ENCODE peak calls at places on chromosomes 11 and 22, in five cellular contexts. P is adrenal gland, D is psoas muscle, N is A549, W is aorta. C is an unnamed sample.

GRCh38 chr22:26443901-26444300 is 14.8 kb downstream of the ASPHD2 start:
- DNase-seq in N (no peak), P (no peak), D (no peak), W (no peak), C (no peak)

GRCh38 chr22:40334060-40334459 is 12.2 kb upstream of the ADSL start:
- DNase-seq in N (no peak), W (no peak), D (no peak), P (no peak), C (no peak)

GRCh38 chr11:88338223-88338661 is 706 bp upstream of the CTSC start:
- DNase-seq in W (peak; percentile 79), P (peak; percentile 60), D (peak; percentile 26), N (peak; percentile 57), C (no peak)

GRCh38 chr11:36818410-36818809 is 220.4 kb upstream of the RAG2 start:
- DNase-seq in P (no peak), N (peak; percentile 37), D (no peak), W (no peak), C (no peak)

GRCh38 chr11:23236846-23237550 is 376.7 kb upstream of the CCDC179 start:
- DNase-seq in D (no peak), P (no peak), N (no peak), W (no peak), C (no peak)

GRCh38 chr11:68966894-68967780 is 13.6 kb downstream of the MRGPRD start:
- DNase-seq in W (no peak), N (no peak), D (no peak), P (no peak), C (no peak)

GRCh38 chr11:56817661-56818060 is 69.2 kb upstream of the OR9G4 start:
- DNase-seq in D (no peak), P (no peak), W (no peak), N (no peak), C (no peak)

GRCh38 chr11:66183581-66184048 is 84.8 kb upstream of the RAB1B start:
- DNase-seq in D (no peak), N (peak; percentile 62), P (no peak), W (no peak), C (no peak)

GRCh38 chr22:40425082-40425481 is 54.7 kb downstream of the SGSM3 start:
- DNase-seq in W (no peak), N (no peak), D (no peak), P (no peak), C (no peak)

GRCh38 chr11:18987454-18988231 is 48.4 kb upstream of the MRGPRX1 start:
- DNase-seq in W (no peak), D (no peak), P (no peak), N (no peak), C (no peak)

GRCh38 chr11:61725632-61726280 is 26.7 kb upstream of the MYRF start:
- DNase-seq in N (no peak), W (no peak), P (no peak), D (no peak), C (no peak)

GRCh38 chr11:129282634-129283033 is 90.5 kb upstream of the ARHGAP32 start:
- DNase-seq in W (no peak), N (no peak), P (no peak), D (no peak), C (no peak)

GRCh38 chr22:40410272-40410671 is 39.9 kb downstream of the SGSM3 start:
- DNase-seq in P (no peak), N (no peak), D (no peak), W (no peak), C (no peak)

GRCh38 chr22:23088199-23088604 is 17.9 kb downstream of the GNAZ start:
- DNase-seq in P (peak; percentile 52), D (no peak), N (no peak), W (no peak), C (no peak)

GRCh38 chr11:132158091-132158490 is 787.7 kb downstream of the NTM start:
- DNase-seq in W (no peak), D (no peak), N (peak; percentile 17), P (no peak), C (peak; percentile 4)

GRCh38 chr22:37633693-37634504 is 5.6 kb upstream of the SH3BP1 start:
- DNase-seq in P (peak; percentile 82), W (peak; percentile 96), N (no peak), D (peak; percentile 90), C (no peak)

GRCh38 chr11:128532571-128533091 is 54.7 kb downstream of the ETS1 start:
- DNase-seq in N (no peak), D (no peak), W (no peak), P (no peak), C (no peak)

GRCh38 chr22:50733521-50734342 is 4.3 kb upstream of the ACR start:
- DNase-seq in P (peak; percentile 1), W (no peak), D (no peak), N (no peak), C (no peak)

GRCh38 chr22:44576311-44577260 is 78.6 kb upstream of the RTL6 start:
- DNase-seq in D (no peak), P (no peak), N (no peak), W (no peak), C (no peak)

GRCh38 chr22:49966716-49967332 is 6.3 kb downstream of the PIM3 start:
- DNase-seq in P (peak; percentile 84), W (peak; percentile 86), D (peak; percentile 71), N (no peak), C (no peak)

DNA sequence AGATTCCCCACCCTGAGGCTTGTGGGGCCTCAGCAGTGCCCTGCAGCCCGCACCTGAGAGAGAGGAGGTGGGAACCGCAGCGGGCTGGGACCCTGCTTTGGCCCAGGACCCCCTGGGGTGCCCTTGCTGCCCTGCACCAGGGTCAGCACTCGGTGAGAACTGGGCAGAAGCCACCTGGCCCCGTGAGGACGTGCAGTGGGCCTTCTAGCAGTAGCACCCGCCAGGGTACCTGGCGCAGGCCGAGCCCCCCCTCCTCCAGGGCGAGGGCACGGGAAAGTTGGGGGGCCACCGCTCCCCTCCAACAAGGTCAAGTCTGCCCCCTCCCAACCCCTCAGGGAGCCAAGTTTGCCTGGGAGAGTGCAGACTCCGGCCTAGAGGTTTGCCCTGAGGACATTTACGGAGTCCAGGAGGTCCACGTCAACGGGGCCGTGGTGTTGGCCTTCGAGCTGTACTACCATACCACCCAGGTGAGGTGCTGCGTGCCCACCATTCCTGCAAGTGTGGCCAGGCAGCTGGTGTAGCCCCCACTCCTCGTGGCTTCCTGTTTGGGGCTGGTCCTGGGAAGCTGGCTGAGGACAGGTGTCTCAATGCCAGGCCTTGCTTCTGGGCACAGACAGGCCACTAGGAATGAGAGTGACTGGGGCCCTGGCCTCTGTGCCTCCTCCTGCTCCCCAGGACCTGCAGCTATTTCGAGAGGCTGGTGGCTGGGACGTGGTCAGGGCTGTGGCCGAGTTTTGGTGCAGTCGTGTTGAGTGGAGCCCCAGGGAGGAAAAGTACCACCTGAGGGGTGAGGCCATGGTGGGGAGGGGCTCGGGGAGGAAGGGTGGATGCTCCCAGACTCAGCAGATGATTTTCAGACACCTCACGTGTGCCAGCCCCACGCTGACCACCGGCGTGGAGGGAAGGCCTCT is 3.5 kb downstream of the PGGHG start:
- DNase-seq in N (no peak), W (peak; percentile 45), D (peak; percentile 11), P (no peak), C (no peak)
- H3K4me3 ChIP-seq in N (no peak overlapping the region), W (no peak overlapping the region), D (no peak overlapping the region), P (no peak overlapping the region), C (no peak overlapping the region)

GRCh38 chr11:122983438-122984185 is 2.0 kb upstream of the BSX start:
- DNase-seq in N (no peak), W (no peak), D (no peak), P (no peak), C (no peak)
- H3K4me3 ChIP-seq in N (peak overlapping the region; percentile 79), W (peak overlapping the region; percentile 51), D (peak overlapping the region; percentile 69), P (peak overlapping the region; percentile 45), C (no peak overlapping the region)

DNA sequence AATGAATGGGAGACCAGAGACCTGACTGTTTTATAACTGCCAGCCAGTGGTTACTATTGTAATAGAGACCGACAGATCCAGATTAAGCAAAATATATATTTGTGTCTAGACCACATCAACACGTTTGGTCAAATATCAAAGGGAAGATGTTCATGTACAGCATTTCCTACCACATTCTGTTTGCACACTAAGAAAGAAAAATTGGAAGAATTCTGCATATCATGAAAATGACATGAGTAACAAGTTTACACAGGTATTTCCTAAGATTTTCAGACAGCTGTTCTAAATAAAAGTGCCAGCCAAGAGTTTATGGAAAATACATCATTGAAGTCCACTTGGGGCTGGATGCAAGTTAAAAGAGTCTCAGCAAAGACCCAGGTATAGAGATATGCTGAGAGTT is 145.5 kb upstream of the ANO3 start:
- DNase-seq in P (no peak), N (no peak), W (no peak), D (no peak), C (no peak)
- H3K4me3 ChIP-seq in P (no peak overlapping the region), N (no peak overlapping the region), W (no peak overlapping the region), D (no peak overlapping the region), C (no peak overlapping the region)

GRCh38 chr22:19884161-19884953 is 29.7 kb upstream of the GNB1L start:
- DNase-seq in W (no peak), N (no peak), D (no peak), P (no peak), C (no peak)

GRCh38 chr22:19885841-19886592 is 31.3 kb upstream of the GNB1L start:
- DNase-seq in N (no peak), D (peak; percentile 8), P (no peak), W (peak; percentile 47), C (no peak)

GRCh38 chr22:19886605-19887250 is 32.1 kb upstream of the GNB1L start:
- DNase-seq in N (no peak), W (peak; percentile 69), P (no peak), D (peak; percentile 25), C (no peak)

GRCh38 chr22:19887251-19887985 is 32.7 kb upstream of the GNB1L start:
- DNase-seq in P (no peak), D (peak; percentile 11), N (no peak), W (peak; percentile 49), C (no peak)

GRCh38 chr22:19884954-19885751 is 30.5 kb upstream of the GNB1L start:
- DNase-seq in N (no peak), W (peak; percentile 45), P (no peak), D (no peak), C (no peak)
- H3K4me3 ChIP-seq in N (no peak overlapping the region), W (no peak overlapping the region), P (no peak overlapping the region), D (no peak overlapping the region), C (no peak overlapping the region)